ENCODE peak calls at places on chromosomes 6 and 20, in seven cellular contexts. Z is psoas muscle; I is CD8-positive, alpha-beta memory T cell; A is pancreas; R is A549; S is cardiac muscle cell; Q is NT2/D1. H is an unnamed sample. For H3K4me1, the result is how much of the 10 kb centered on the place peaks cover.

GRCh38 chr6:163260111-163260895 is 154.2 kb upstream of the QKI start:
- DNase-seq in A (no peak), R (no peak), I (no peak), Q (peak), S (peak), Z (peak), H (no peak)

GRCh38 chr6:90113389-90113788 is 183.3 kb downstream of the BACH2 start:
- DNase-seq in S (no peak), I (no peak), R (no peak), A (no peak), Z (no peak), Q (no peak), H (no peak)

GRCh38 chr20:1872456-1873183 is 22.6 kb upstream of the SIRPA start:
- DNase-seq in S (no peak), A (no peak), I (no peak), R (no peak), Z (no peak), Q (no peak), H (no peak)

GRCh38 chr6:8130399-8130798 is 28.1 kb upstream of the EEF1E1 start:
- DNase-seq in Q (no peak), R (no peak), I (no peak), Z (no peak), A (no peak), S (no peak), H (no peak)

GRCh38 chr6:5763871-5764270 is 242.9 kb downstream of the NRN1 start:
- DNase-seq in S (no peak), R (no peak), A (no peak), Z (no peak), Q (no peak), I (no peak), H (peak)

GRCh38 chr6:157492741-157493140 is 111.8 kb downstream of the ZDHHC14 start:
- DNase-seq in A (no peak), Q (no peak), S (no peak), R (no peak), I (no peak), Z (no peak), H (no peak)

GRCh38 chr6:55388161-55388560 is 60.9 kb downstream of the GFRAL start:
- DNase-seq in Z (no peak), R (no peak), S (no peak), Q (no peak), I (no peak), A (no peak), H (no peak)

GRCh38 chr20:33945391-33946079 is 48.2 kb upstream of the RALY start:
- DNase-seq in R (peak), Q (no peak), Z (no peak), A (no peak), I (no peak), S (no peak), H (no peak)

GRCh38 chr6:136582702-136583471 is 32.7 kb upstream of the MAP7 start:
- DNase-seq in I (no peak), R (peak), Z (no peak), S (no peak), A (no peak), Q (no peak), H (no peak)

DNA sequence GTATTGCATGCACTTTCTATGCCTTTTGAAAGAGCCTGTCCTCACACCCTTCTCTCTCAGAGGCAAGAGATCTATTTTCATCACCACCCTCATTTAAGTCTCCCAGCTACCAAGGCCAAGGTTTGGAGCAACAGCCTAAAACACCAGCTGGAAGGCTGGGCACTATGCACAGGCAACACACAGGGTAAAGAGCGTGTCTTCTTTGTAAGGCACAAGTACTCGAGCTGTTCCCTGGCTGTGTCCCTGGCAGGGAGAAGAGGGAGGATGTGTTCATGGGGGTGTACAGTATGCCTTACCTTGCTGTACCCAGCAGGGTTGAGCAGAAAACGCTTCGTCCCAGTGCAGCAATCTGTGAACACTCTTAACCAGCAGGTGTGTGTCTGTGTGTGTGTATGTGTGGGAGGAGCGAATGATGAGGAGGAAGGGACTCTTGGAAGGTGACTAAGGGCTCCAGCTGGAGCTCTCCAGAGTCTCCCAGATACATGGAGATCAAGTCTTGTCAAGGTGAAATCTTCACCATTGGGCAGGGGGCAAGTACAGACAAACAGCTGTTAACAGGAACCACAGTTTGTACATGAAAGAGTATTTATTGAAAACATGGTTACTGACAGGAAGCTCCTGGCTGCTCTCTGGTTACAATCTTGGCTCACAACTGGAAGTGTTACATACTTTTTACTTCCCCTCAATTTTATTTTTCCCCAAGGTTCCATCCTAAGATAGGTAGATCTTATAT is 40.8 kb downstream of the ELMO2 start:
- DNase-seq in Q (no peak), A (no peak), Z (no peak), S (no peak), I (no peak), R (no peak), H (no peak)
- H3K4me1 ChIP-seq in Q (under half), A (under half), Z (under half), S (under half), I (half or more), R (under half), H (under half)

GRCh38 chr20:62922451-62922921 is 3.8 kb downstream of the DIDO1 start:
- DNase-seq in Z (no peak), A (no peak), Q (no peak), R (no peak), S (no peak), I (peak), H (peak)

GRCh38 chr20:62918830-62919229 is 7.5 kb downstream of the DIDO1 start:
- DNase-seq in Z (no peak), I (peak), A (no peak), S (no peak), Q (no peak), R (no peak), H (peak)

GRCh38 chr20:62920039-62920645 is 6.2 kb downstream of the DIDO1 start:
- DNase-seq in S (peak), Z (no peak), Q (no peak), R (no peak), I (no peak), A (no peak), H (peak)

GRCh38 chr20:62923669-62924566 is 2.4 kb downstream of the DIDO1 start:
- DNase-seq in Z (no peak), A (no peak), S (no peak), I (no peak), R (no peak), Q (no peak), H (no peak)

DNA sequence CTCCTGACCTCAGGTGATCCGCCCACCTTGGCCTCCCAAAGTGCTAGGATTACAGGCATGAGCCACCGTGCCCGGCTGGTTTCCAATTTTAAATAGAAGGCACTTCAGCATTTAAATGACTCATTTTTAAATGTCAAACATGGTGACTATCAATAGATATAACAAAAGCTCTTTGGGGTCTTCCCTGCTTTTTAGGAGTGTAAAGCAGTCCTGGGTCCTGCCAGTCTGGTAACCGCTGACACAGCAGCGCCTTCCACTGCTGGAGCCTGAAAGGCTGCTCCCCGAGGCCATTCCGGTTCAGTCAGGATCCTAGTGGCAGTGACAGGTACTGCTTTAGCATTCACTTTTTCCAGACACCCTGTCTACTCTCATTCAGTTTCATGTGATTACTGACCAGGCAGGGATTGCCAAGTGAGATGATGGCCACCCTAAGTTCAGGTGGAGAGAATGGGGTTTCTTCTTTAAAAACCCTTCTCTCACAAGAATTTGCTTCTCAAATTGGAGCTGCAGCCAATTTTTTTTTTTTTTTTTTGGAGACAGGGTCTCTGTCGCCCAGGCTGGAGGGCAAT is 5.1 kb downstream of the DIDO1 start:
- DNase-seq in Q (no peak), S (peak), R (peak), Z (peak), I (peak), A (peak), H (peak)
- H3K4me1 ChIP-seq in Q (under half), S (under half), R (half or more), Z (half or more), I (half or more), A (under half), H (half or more)

GRCh38 chr6:13539572-13539971 is 34.8 kb upstream of the SIRT5 start:
- DNase-seq in R (no peak), S (no peak), Q (no peak), I (no peak), Z (no peak), A (no peak), H (no peak)
- H3K4me1 ChIP-seq in R (under half), S (under half), Q (under half), I (under half), Z (under half), A (under half), H (under half)

GRCh38 chr6:161544801-161545490 is 271.1 kb upstream of the AGPAT4 start:
- DNase-seq in R (no peak), A (no peak), Q (no peak), I (no peak), Z (no peak), S (no peak), H (no peak)
- H3K4me1 ChIP-seq in R (under half), A (under half), Q (under half), I (under half), Z (under half), S (under half), H (under half)

DNA sequence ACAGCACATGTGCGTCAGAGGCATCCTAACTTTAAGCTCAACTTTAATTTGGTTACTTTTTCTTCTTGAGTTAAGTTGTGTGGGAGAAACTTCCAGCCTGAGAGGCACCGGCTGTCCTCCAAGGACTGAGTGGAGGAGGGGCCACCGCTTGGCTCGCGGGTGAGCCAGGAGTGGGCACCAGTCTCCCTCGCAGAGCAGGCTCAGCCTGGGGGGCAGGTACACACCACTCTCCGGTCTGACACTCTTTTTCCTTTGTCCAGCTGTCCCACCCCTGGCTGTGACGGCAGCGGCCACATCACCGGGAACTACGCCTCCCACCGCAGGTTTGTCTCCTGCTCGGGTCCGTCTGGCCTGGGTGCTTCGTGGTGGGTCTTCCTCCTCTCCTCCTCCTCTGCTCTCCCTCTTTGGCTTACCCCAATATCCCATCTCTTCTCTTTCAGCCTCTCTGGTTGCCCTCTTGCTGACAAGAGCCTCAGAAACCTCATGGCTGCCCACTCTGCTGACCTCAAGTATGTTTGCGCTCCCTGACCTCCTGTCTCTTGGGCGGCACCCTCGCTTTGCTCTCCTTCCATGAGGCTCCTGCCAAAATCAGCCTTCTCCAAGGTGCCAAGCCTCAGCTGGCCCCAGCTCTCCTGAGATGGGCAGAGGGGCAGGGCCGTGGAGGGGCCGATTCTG is 32.6 kb upstream of the PCMTD2 start:
- DNase-seq in R (no peak), I (no peak), Z (no peak), A (no peak), S (no peak), Q (no peak), H (no peak)
- H3K4me1 ChIP-seq in R (under half), I (under half), Z (under half), A (under half), S (under half), Q (under half), H (under half)